ENCODE peak calls at places on chromosomes 4 and X, in four cellular contexts. Y, E, J and K are unnamed samples.
A peak's percentile ranks its signal among the peaks of the same experiment; 100 is the strongest.

GRCh38 chrX:55754861-55755294 is 37.3 kb downstream of the RRAGB start:
- DNase-seq in E (no peak), Y (no peak), J (no peak), K (no peak)

GRCh38 chrX:14073158-14073557 is 43.5 kb upstream of the GEMIN8 start:
- DNase-seq in J (no peak), Y (no peak), E (no peak), K (no peak)

GRCh38 chrX:17376381-17377046 is 1.5 kb downstream of the NHS start:
- DNase-seq in Y (no peak), E (peak; percentile 75), J (no peak), K (no peak)

GRCh38 chr4:38800366-38800765 is 4.2 kb downstream of the TLR1 start:
- DNase-seq in Y (no peak), J (no peak), E (no peak), K (no peak)

GRCh38 chr4:159444668-159445067 is 341.8 kb downstream of the RAPGEF2 start:
- DNase-seq in Y (no peak), J (peak; percentile 30), E (no peak), K (no peak)

GRCh38 chr4:6767341-6767724 is 15.2 kb upstream of the KIAA0232 start:
- DNase-seq in Y (no peak), J (peak; percentile 43), E (no peak), K (no peak)

GRCh38 chr4:104549736-104550135 is 55.0 kb upstream of the CXXC4 start:
- DNase-seq in J (no peak), E (no peak), Y (no peak), K (no peak)

GRCh38 chr4:165384608-165385007 is 5.8 kb downstream of the CPE start:
- DNase-seq in E (no peak), J (peak; percentile 11), Y (no peak), K (no peak)

GRCh38 chr4:65861993-65862392 is 191.7 kb upstream of the EPHA5 start:
- DNase-seq in E (no peak), J (no peak), Y (no peak), K (no peak)

GRCh38 chrX:47215291-47215900 is 3.1 kb upstream of the CDK16 start:
- DNase-seq in Y (no peak), J (no peak), E (peak; percentile 62), K (no peak)

GRCh38 chrX:149898554-149898953 is 17.6 kb downstream of the MAGEA8 start:
- DNase-seq in Y (no peak), J (no peak), E (no peak), K (no peak)

GRCh38 chr4:122259849-122260248 is 107.7 kb downstream of the BLTP1 start:
- DNase-seq in E (no peak), Y (no peak), J (no peak), K (no peak)

GRCh38 chr4:123452585-123452984 is 56.0 kb downstream of the SPRY1 start:
- DNase-seq in J (peak; percentile 98), Y (peak; percentile 34), E (no peak), K (no peak)

GRCh38 chr4:2402941-2403340 is 15.5 kb downstream of the ZFYVE28 start:
- DNase-seq in J (no peak), E (peak; percentile 65), Y (no peak), K (no peak)

GRCh38 chr4:136203199-136203598 is 1329.1 kb downstream of the PCDH18 start:
- DNase-seq in Y (no peak), E (no peak), J (no peak), K (peak; percentile 4)

GRCh38 chrX:21840199-21840557 is 761 bp downstream of the MBTPS2 start:
- DNase-seq in E (no peak), J (peak; percentile 5), Y (no peak), K (no peak)

GRCh38 chr4:38957239-38957815 is 74.9 kb downstream of the TMEM156 start:
- DNase-seq in J (no peak), Y (no peak), E (no peak), K (no peak)

GRCh38 chr4:48570646-48571220 is 80.7 kb downstream of the ZAR1 start:
- DNase-seq in E (no peak), Y (no peak), J (peak; percentile 76), K (no peak)

GRCh38 chr4:40976343-40976742 is 226.6 kb downstream of the NSUN7 start:
- DNase-seq in J (peak; percentile 70), Y (peak; percentile 43), E (no peak), K (no peak)

GRCh38 chr4:1600811-1601532 is 83.1 kb downstream of the FAM53A start:
- DNase-seq in J (no peak), E (peak; percentile 67), Y (no peak), K (no peak)

DNA sequence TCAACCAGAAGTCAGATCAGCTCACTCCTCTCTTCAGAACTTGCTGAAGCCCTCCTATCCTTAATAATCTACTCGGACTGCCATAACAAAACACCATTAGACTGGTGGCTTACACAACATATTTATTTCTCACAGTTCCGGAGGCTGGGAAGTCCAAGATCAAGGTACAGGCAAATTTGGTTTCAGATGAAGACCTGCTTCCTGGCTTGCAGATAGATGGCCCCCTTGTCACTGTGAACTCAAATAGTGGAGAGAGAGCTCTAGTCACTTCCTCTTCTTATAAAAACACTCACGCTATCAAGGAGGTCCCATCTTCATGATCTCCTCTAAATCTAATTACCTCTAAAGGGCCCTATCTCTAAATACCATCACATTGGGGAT is 125.1 kb downstream of the CAMK2D start:
- DNase-seq in Y (no peak), J (no peak), E (no peak), K (no peak)
- H3K4me1 ChIP-seq in Y (peaks cover 83% of the 10 kb centered on the region), J (peaks cover 15% of the 10 kb centered on the region), E (peaks cover 14% of the 10 kb centered on the region), K (no peaks in the 10 kb centered on the region)

GRCh38 chrX:19791562-19791961 is 95.8 kb downstream of the SH3KBP1 start:
- DNase-seq in J (peak; percentile 25), Y (no peak), E (no peak), K (no peak)

GRCh38 chrX:19789782-19790181 is 97.6 kb downstream of the SH3KBP1 start:
- DNase-seq in J (no peak), E (no peak), Y (no peak), K (no peak)

GRCh38 chrX:19789376-19789775 is 98.0 kb downstream of the SH3KBP1 start:
- DNase-seq in J (no peak), Y (no peak), E (no peak), K (no peak)

GRCh38 chrX:19792412-19792811 is 95.0 kb downstream of the SH3KBP1 start:
- DNase-seq in E (no peak), Y (no peak), J (no peak), K (no peak)

DNA sequence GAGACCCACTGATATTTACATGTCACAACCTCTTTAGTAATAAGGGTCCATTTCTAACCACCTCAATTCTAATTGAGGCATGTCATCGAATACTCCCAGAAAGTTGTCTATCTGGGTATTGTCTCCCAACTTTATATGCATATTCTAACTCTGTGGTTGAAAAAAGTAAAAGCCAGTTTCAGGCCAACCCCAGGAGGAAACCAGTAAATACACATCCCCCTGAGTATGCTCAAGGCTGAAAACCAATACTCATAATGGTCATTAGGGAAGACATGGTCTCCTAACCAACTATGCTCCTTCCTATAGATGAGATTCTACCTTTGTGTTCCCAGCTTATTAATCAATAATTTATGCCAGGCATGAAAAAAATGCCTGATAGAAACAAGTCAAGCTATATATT is 96.6 kb downstream of the SH3KBP1 start:
- DNase-seq in Y (no peak), E (no peak), J (no peak), K (no peak)
- H3K27ac ChIP-seq in Y (no peak overlapping the region), E (no peak overlapping the region), J (no peak overlapping the region), K (no peak overlapping the region)

DNA sequence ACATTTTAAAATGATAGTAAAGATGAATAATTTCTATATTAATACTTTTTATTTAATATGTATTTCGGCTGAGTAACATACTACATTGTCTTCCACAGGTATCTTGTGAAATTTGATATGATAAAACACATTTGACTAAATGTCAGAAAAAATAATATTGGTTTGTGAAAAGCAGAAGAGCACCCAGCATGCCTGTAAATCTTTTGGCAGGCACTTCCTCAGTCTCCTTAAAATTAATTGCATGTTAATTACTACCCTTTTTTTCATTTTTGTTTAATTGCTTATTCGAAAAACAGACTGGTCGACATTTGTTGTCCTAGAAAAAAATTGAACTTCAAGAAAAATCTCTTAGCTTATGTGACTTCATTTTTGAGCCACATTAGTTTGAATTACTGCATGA is 40.6 kb downstream of the CLCN3 start:
- DNase-seq in Y (no peak), E (no peak), J (no peak), K (no peak)
- H3K4me1 ChIP-seq in Y (peaks cover 79% of the 10 kb centered on the region), E (no peaks in the 10 kb centered on the region), J (peaks cover 2% of the 10 kb centered on the region), K (no peaks in the 10 kb centered on the region)

GRCh38 chr4:182932651-182933050 is 15.5 kb upstream of the DCTD start:
- DNase-seq in E (no peak), Y (no peak), J (peak; percentile 65), K (no peak)

GRCh38 chr4:182927505-182927904 is 10.3 kb upstream of the DCTD start:
- DNase-seq in Y (no peak), E (no peak), J (no peak), K (no peak)

GRCh38 chr4:182928061-182928460 is 10.9 kb upstream of the DCTD start:
- DNase-seq in Y (no peak), J (no peak), E (no peak), K (no peak)

GRCh38 chr4:182931691-182932297 is 14.6 kb upstream of the DCTD start:
- DNase-seq in E (no peak), J (peak; percentile 83), Y (no peak), K (no peak)

DNA sequence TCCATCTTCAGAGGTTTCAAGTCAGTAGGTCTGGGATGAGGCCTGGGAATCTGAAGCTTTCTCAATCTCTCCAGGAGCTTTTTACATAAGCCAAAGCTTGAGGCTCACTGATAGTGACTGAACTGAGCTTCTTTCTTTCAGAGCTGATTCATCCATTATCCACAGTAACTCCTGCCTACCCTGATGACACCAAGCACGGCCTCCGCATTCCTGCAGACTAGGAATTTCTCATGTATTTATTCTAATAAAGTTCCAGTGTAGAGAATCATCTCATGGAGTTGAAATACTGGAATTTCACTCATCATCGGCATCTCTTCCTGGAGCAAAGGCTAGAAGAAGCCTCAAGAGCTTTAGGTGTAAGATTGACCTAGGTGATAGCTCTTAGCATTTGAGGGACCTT is 12.1 kb upstream of the DCTD start:
- DNase-seq in J (peak; percentile 97), E (no peak), Y (no peak), K (no peak)
- H3K27ac ChIP-seq in J (peak overlapping the region; percentile 94), E (no peak overlapping the region), Y (no peak overlapping the region), K (no peak overlapping the region)

GRCh38 chr4:3854661-3855060 is 88.5 kb downstream of the ADRA2C start:
- DNase-seq in E (no peak), J (no peak), Y (no peak), K (no peak)
- H3K4me1 ChIP-seq in E (no peaks in the 10 kb centered on the region), J (no peaks in the 10 kb centered on the region), Y (no peaks in the 10 kb centered on the region), K (peaks cover 3% of the 10 kb centered on the region)

DNA sequence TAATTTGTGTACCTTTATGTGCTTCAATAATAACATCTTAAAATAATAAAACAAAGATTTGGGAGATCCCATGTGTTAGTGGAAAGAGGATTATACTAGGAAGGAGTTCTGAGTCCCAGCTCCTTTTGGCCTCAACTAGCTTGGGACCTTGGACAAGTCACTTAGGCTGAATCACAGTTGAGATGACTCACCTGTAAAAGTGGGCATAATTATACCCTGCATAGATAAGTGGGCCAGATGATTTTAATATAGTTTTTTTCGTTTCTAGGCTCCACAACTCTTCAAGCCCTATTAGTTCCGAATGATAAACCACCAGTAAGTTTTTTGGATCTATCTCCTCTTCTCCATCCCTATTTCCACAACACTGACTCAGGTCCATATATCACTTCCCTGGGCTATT is 131.8 kb downstream of the ENOX2 start:
- DNase-seq in J (no peak), Y (no peak), E (no peak), K (no peak)
- H3K27ac ChIP-seq in J (no peak overlapping the region), Y (no peak overlapping the region), E (no peak overlapping the region), K (no peak overlapping the region)